ENCODE peak calls at places on chromosomes 3 and 15, in four cellular contexts. W, H, V and E are unnamed samples.

GRCh38 chr15:26156041-26156440 is 292.9 kb upstream of the ATP10A start:
- DNase-seq in W (no peak), H (no peak), V (no peak), E (no peak)

GRCh38 chr3:44661189-44661588 is 12.7 kb downstream of the ZNF35 start:
- DNase-seq in W (no peak), H (no peak), V (peak), E (no peak)

GRCh38 chr3:170467560-170467959 is 48.9 kb downstream of the CLDN11 start:
- DNase-seq in W (no peak), H (no peak), V (no peak), E (no peak)

GRCh38 chr15:48966595-48967301 is 3.0 kb upstream of the SHC4 start:
- DNase-seq in W (no peak), H (peak), V (no peak), E (no peak)

GRCh38 chr3:188683032-188683491 is 488.7 kb upstream of the TPRG1 start:
- DNase-seq in W (no peak), H (no peak), V (no peak), E (no peak)

GRCh38 chr3:182490601-182491485 is 302.5 kb upstream of the ATP11B start:
- DNase-seq in W (no peak), H (no peak), V (no peak), E (no peak)

GRCh38 chr3:128490650-128491070 is 2.3 kb downstream of the GATA2 start:
- DNase-seq in W (no peak), H (no peak), V (no peak), E (no peak)

GRCh38 chr3:171461087-171461917 is 1.1 kb upstream of the TNIK start:
- DNase-seq in W (no peak), H (no peak), V (no peak), E (no peak)

GRCh38 chr15:35289029-35289617 is 204.0 kb upstream of the NANOGP8 start:
- DNase-seq in W (no peak), H (no peak), V (peak), E (no peak)

DNA sequence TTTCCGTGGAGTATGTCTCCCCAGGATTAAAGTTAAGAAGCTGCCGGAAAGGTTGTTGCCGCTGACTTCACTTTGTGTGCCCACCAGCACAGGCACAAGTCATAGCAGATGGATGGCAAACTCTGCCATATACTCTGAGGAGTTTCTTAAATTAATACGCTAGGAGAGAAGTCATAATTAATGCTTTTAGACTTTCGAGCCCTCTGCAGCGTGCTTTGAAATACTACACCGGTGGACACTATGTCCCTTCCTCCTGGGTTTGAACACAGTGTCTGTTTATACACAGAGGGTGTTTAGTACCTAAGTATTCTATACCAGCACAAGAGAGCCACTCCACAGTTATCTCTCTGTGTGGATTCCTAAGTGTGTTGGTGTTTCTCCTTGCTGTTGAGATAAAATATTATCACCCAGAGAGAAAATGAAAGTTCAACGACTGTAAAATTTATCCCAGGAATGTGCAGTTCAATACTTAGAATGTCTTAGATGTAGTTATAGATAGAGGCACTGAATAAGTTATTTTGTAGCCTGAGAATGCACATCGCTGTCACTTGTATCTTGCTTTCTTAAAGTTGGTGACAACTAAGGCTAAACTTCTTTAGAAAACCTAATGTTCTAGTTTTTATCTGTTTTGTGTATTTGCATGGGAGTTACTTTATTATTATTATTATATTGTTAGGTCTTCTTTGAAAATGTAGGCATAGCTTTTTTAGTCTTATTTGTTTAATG is 1.6 kb downstream of the MBNL1 start:
- DNase-seq in W (no peak), H (no peak), V (no peak), E (no peak)
- TF ChIP-seq SPI1 in W (no peak), H (no peak), V (no peak), E (no peak)

DNA sequence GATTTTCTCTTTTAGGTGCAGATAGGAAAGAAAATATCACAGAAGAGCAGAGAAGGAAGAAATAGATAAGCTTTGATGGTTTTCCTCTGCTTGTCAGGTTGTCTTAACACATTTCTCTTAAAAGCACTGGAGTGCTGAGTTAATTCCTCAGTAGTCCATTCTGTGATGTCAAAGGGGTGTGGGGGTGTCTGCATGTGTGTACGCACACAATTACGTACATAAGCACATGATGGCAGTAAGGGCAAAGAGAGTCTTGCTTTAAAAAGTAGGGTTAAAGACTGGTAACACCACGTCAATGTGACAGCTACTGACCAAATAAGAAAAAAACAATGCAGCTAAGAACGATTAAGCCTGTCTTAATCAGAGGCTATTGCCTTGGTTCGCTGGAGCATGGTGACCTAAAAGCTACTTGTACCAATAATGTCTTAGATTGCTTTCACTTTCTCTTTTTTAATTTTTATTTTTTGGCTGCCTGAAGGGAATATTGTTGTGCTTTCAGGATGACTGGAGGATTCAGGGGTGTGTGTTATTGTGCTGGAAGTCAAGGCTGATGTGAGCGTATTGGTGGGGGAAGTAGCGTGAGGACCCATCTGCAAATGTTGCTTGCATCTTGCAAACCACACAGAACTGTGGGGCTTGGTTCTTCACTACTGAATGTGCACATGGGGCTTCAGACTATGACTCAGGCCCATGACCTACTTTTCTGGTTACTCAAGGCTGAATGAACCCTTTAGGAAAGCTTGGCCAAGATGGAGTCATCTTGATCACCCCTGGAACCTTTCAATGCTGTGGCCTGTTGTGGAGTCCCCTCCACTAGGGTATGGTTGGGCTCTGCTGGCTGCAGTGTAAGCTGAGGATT is 417.8 kb upstream of the TPM1 start:
- DNase-seq in W (no peak), H (peak), V (no peak), E (no peak)
- TF ChIP-seq POLR2AphosphoS5 in W (no peak), H (no peak), V (no peak), E (no peak)

GRCh38 chr3:46411271-46411670 is 4.2 kb downstream of the CCRL2 start:
- DNase-seq in W (no peak), H (no peak), V (no peak), E (no peak)

GRCh38 chr3:46409735-46410489 is 2.9 kb downstream of the CCRL2 start:
- DNase-seq in W (no peak), H (no peak), V (no peak), E (no peak)

GRCh38 chr3:46410669-46411068 is 3.6 kb downstream of the CCRL2 start:
- DNase-seq in W (no peak), H (no peak), V (no peak), E (no peak)

GRCh38 chr3:46416134-46417119 is 9.4 kb downstream of the CCRL2 start:
- DNase-seq in W (no peak), H (no peak), V (peak), E (no peak)

DNA sequence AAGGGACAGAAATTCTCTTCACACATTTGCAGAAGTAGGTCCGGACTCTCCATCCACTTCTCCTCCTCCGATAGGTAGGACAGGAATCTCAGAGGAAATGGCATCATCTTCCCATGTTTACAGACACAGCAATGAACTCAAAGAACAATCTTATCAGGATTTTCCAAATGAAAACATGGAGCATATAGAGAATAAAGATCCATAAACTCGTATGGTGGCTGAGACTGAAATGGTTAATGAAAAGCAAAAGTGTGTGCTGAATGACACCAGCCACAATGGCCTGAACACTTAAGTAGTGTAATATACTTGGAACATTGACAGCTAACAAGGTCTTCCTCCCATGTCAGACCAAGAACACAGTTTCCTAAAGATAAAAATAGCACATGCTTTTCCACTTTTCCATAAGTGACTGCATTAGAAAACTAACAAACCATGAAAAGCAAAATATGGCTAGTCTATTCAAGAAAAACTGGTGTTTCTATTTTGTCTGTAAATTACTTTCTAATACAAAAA is 5.8 kb downstream of the CCRL2 start:
- DNase-seq in W (no peak), H (no peak), V (no peak), E (no peak)
- TF ChIP-seq SPI1 in W (no peak), H (no peak), V (no peak), E (no peak)

DNA sequence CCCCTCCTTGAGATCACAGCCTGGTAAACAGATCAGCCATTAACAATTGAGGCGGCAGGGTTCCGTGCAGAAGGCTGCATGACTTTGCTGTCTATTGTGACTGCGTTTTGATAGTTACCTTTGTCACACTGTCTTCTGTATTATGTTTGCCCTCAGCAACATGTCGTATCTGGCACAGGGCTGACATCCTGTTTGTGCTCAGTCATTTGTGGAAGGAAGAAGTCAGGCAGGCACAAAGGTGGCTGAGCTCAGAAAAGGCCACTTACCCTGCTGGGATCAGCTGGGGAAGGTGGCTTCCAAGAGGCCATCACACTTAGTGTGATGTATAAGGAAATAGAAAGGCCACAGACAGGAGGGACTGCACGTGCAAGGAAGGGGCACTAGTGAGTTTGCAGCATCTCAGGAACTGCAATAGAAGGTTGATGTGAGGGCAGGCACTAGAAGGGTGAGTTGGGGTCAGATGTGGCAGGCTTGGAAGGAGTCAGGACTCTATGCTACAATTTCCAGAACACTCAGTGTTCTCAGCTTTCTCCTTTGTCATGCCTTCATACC is 13.4 kb downstream of the PML start:
- DNase-seq in W (no peak), H (no peak), V (no peak), E (no peak)
- TF ChIP-seq POLR2AphosphoS5 in W (no peak), H (no peak), V (no peak), E (no peak)

GRCh38 chr3:116057403-116058006 is 387.8 kb downstream of the LSAMP start:
- DNase-seq in W (no peak), H (no peak), V (no peak), E (no peak)
- TF ChIP-seq SPI1 in W (no peak), H (peak), V (peak), E (peak)

DNA sequence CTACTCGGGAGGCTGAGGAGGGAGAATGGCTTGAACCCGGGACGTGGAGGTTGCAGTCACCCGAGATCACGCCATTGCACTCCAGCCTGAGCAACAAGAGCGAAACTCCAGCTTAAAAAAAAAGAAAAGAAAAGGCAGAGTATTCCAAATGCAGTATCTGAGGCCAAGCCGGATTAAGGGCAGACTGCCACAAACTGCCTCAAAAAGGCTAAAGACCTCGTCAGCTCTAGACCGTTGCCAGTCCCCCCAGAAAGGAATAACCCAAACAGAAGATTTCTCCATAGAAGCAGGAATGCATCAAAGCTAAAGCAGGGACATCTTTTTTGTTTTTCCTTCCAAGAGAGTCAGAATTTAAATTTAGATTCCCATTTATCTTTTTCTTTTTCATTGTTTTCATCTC is 72.9 kb downstream of the TM4SF4 start:
- DNase-seq in W (no peak), H (no peak), V (no peak), E (no peak)
- TF ChIP-seq POLR2AphosphoS5 in W (no peak), H (no peak), V (no peak), E (no peak)